ENCODE peak calls at places on chromosomes 2 and 18, in five cellular contexts. P, Q, V, N and B are unnamed samples.

GRCh38 chr2:86764661-86765307 is 25.9 kb downstream of the CD8A start:
- DNase-seq in V (no peak), Q (peak), N (no peak), P (no peak), B (peak)

GRCh38 chr2:113080134-113080533 is 12.4 kb downstream of the IL1F10 start:
- DNase-seq in P (no peak), Q (peak), V (peak), N (peak), B (peak)

GRCh38 chr18:54958711-54959625 is at the start of gene CCDC68:
- DNase-seq in Q (no peak), P (no peak), N (no peak), V (peak), B (no peak)

GRCh38 chr2:137947714-137948336 is 16.4 kb upstream of the HNMT start:
- DNase-seq in N (no peak), Q (peak), V (peak), P (peak), B (peak)

GRCh38 chr2:101752708-101753107 is 55.2 kb downstream of the MAP4K4 start:
- DNase-seq in Q (no peak), P (no peak), V (no peak), N (no peak), B (no peak)

GRCh38 chr2:33873206-33873605 is 274.1 kb upstream of the FAM98A start:
- DNase-seq in P (no peak), Q (no peak), V (no peak), N (no peak), B (no peak)

GRCh38 chr2:239380831-239381708 is 19.8 kb downstream of the HDAC4 start:
- DNase-seq in N (peak), P (no peak), Q (peak), V (no peak), B (no peak)

GRCh38 chr18:55421612-55422381 is 166.2 kb downstream of the TCF4 start:
- DNase-seq in P (no peak), Q (no peak), V (no peak), N (no peak), B (no peak)

GRCh38 chr2:53672881-53673522 is 94.6 kb upstream of the CHAC2 start:
- DNase-seq in Q (no peak), V (no peak), N (no peak), P (no peak), B (no peak)

GRCh38 chr2:240567137-240567871 is 980 bp upstream of the RNPEPL1 start:
- DNase-seq in Q (peak), N (no peak), V (peak), P (no peak), B (no peak)

GRCh38 chr2:219803294-219803693 is 175.9 kb downstream of the SLC4A3 start:
- DNase-seq in P (no peak), V (no peak), Q (no peak), N (no peak), B (no peak)

GRCh38 chr2:18752667-18753422 is 163.5 kb upstream of the NT5C1B start:
- DNase-seq in P (no peak), Q (no peak), V (no peak), N (no peak), B (no peak)

GRCh38 chr2:224754129-224754528 is 38.0 kb upstream of the CCDC195 start:
- DNase-seq in Q (no peak), P (no peak), V (no peak), N (no peak), B (no peak)

GRCh38 chr2:54457326-54458023 is 1.3 kb downstream of the SPTBN1 start:
- DNase-seq in Q (no peak), P (no peak), V (peak), N (no peak), B (peak)

GRCh38 chr2:5897249-5897648 is 205.1 kb downstream of the SOX11 start:
- DNase-seq in Q (no peak), N (no peak), P (no peak), V (no peak), B (no peak)

GRCh38 chr2:113233593-113234550 is 44.8 kb downstream of the PAX8 start:
- DNase-seq in N (no peak), P (no peak), Q (no peak), V (no peak), B (no peak)

GRCh38 chr2:170298861-170299429 is 121.0 kb downstream of the MYO3B start:
- DNase-seq in P (no peak), N (no peak), V (no peak), Q (no peak), B (no peak)